ENCODE peak calls at places on chromosome 4, in four cellular contexts. R is stimulated activated CD4-positive, alpha-beta T cell treated with anti-CD3 and anti-CD28 coated beads, Interleukin-12 subunit alpha, Interleukin-12 subunit beta, amount 100 ng/mL, for 48 hours; Z is heart right ventricle; N is NCI-H774. X is an unnamed sample.

GRCh38 chr4:2284934-2285664 is 23.2 kb upstream of the MXD4 start:
- DNase-seq in N (no peak), R (no peak), Z (no peak), X (peak)

GRCh38 chr4:40194602-40195161 is 2.1 kb upstream of the RHOH start:
- DNase-seq in Z (no peak), N (no peak), R (no peak), X (no peak)

GRCh38 chr4:143773998-143774898 is 73.8 kb upstream of the FREM3 start:
- DNase-seq in N (no peak), Z (no peak), R (peak), X (no peak)

GRCh38 chr4:24657768-24658617 is 73.6 kb upstream of the DHX15 start:
- DNase-seq in N (peak), Z (peak), R (no peak), X (peak)

GRCh38 chr4:62191446-62191845 is 991.3 kb downstream of the ADGRL3 start:
- DNase-seq in Z (no peak), R (no peak), N (no peak), X (no peak)

GRCh38 chr4:78293841-78294301 is 236.7 kb downstream of the FRAS1 start:
- DNase-seq in Z (no peak), N (no peak), R (no peak), X (no peak)

GRCh38 chr4:72302981-72303704 is 265.9 kb downstream of the ADAMTS3 start:
- DNase-seq in Z (no peak), N (peak), R (peak), X (no peak)

GRCh38 chr4:8917321-8917811 is 45.7 kb upstream of the HMX1 start:
- DNase-seq in Z (no peak), R (no peak), N (no peak), X (no peak)

GRCh38 chr4:75547647-75548387 is 8.0 kb upstream of the ODAPH start:
- DNase-seq in Z (peak), R (no peak), N (no peak), X (peak)

GRCh38 chr4:99971453-99972111 is 21.5 kb upstream of the H2AZ1 start:
- DNase-seq in Z (no peak), N (no peak), R (no peak), X (no peak)